ENCODE peak calls at places on chromosome 17, in eight cellular contexts. One of them, this sample, is unnamed.

GRCh38 chr17:59165933-59166342 is 10.4 kb downstream of the PRR11 start:
- DNase-seq in Panc1: no peak
- DNase-seq in AG10803: peak; percentile 62
- DNase-seq in left ventricle myocardium inferior: no peak
- DNase-seq in PC-9: no peak
- DNase-seq in astrocyte: peak; percentile 47
- DNase-seq in GM13976: peak; percentile 55
- DNase-seq in neural crest cell: peak; percentile 63
- DNase-seq in this sample: no peak

GRCh38 chr17:75098861-75099260 is 10.9 kb upstream of the ARMC7 start:
- DNase-seq in neural crest cell: no peak
- DNase-seq in GM13976: no peak
- DNase-seq in PC-9: no peak
- DNase-seq in AG10803: no peak
- DNase-seq in left ventricle myocardium inferior: no peak
- DNase-seq in astrocyte: no peak
- DNase-seq in Panc1: no peak
- DNase-seq in this sample: no peak

GRCh38 chr17:58083491-58084316 is 485 bp downstream of the DYNLL2 start:
- DNase-seq in left ventricle myocardium inferior: peak; percentile 76
- DNase-seq in AG10803: peak; percentile 50
- DNase-seq in Panc1: no peak
- DNase-seq in neural crest cell: no peak
- DNase-seq in GM13976: peak; percentile 82
- DNase-seq in astrocyte: peak; percentile 15
- DNase-seq in PC-9: peak; percentile 43
- DNase-seq in this sample: no peak

GRCh38 chr17:82086941-82087906 is 10.8 kb downstream of the FASN start:
- DNase-seq in GM13976: no peak
- DNase-seq in Panc1: no peak
- DNase-seq in AG10803: no peak
- DNase-seq in neural crest cell: no peak
- DNase-seq in left ventricle myocardium inferior: peak; percentile 12
- DNase-seq in astrocyte: no peak
- DNase-seq in PC-9: no peak
- DNase-seq in this sample: no peak

GRCh38 chr17:67531291-67531690 is 154.2 kb downstream of the PITPNC1 start:
- DNase-seq in GM13976: peak; percentile 82
- DNase-seq in PC-9: no peak
- DNase-seq in Panc1: no peak
- DNase-seq in neural crest cell: no peak
- DNase-seq in left ventricle myocardium inferior: peak; percentile 22
- DNase-seq in AG10803: no peak
- DNase-seq in astrocyte: no peak
- DNase-seq in this sample: no peak

GRCh38 chr17:21043296-21044232 is 753 bp upstream of the USP22 start:
- DNase-seq in GM13976: peak; percentile 10
- DNase-seq in AG10803: peak; percentile 99
- DNase-seq in PC-9: peak; percentile 95
- DNase-seq in neural crest cell: peak; percentile 89
- DNase-seq in left ventricle myocardium inferior: peak; percentile 99
- DNase-seq in astrocyte: peak; percentile 94
- DNase-seq in Panc1: peak; percentile 61
- DNase-seq in this sample: peak; percentile 99

GRCh38 chr17:48103379-48103715 is 2.1 kb upstream of the CBX1 start:
- DNase-seq in left ventricle myocardium inferior: no peak
- DNase-seq in AG10803: no peak
- DNase-seq in GM13976: no peak
- DNase-seq in neural crest cell: no peak
- DNase-seq in astrocyte: no peak
- DNase-seq in Panc1: no peak
- DNase-seq in PC-9: no peak
- DNase-seq in this sample: no peak

GRCh38 chr17:35243459-35244204 is 760 bp downstream of the SLFN5 start:
- DNase-seq in GM13976: peak; percentile 45
- DNase-seq in astrocyte: peak; percentile 67
- DNase-seq in left ventricle myocardium inferior: peak; percentile 33
- DNase-seq in neural crest cell: peak; percentile 16
- DNase-seq in AG10803: peak; percentile 72
- DNase-seq in Panc1: no peak
- DNase-seq in PC-9: peak; percentile 71
- DNase-seq in this sample: no peak

GRCh38 chr17:66523378-66524174 is 221.2 kb downstream of the PRKCA start:
- DNase-seq in left ventricle myocardium inferior: no peak
- DNase-seq in astrocyte: peak; percentile 64
- DNase-seq in Panc1: no peak
- DNase-seq in GM13976: no peak
- DNase-seq in neural crest cell: no peak
- DNase-seq in AG10803: no peak
- DNase-seq in PC-9: no peak
- DNase-seq in this sample: no peak

GRCh38 chr17:47860396-47860795 is 9.4 kb upstream of the SP6 start:
- DNase-seq in PC-9: no peak
- DNase-seq in neural crest cell: no peak
- DNase-seq in AG10803: no peak
- DNase-seq in astrocyte: no peak
- DNase-seq in Panc1: no peak
- DNase-seq in left ventricle myocardium inferior: no peak
- DNase-seq in GM13976: no peak
- DNase-seq in this sample: no peak

GRCh38 chr17:38613525-38613980 is 7.8 kb upstream of the SRCIN1 start:
- DNase-seq in neural crest cell: no peak
- DNase-seq in left ventricle myocardium inferior: no peak
- DNase-seq in astrocyte: no peak
- DNase-seq in Panc1: no peak
- DNase-seq in GM13976: no peak
- DNase-seq in AG10803: no peak
- DNase-seq in PC-9: no peak
- DNase-seq in this sample: no peak

GRCh38 chr17:56600246-56600645 is 6.7 kb downstream of the NOG start:
- DNase-seq in astrocyte: no peak
- DNase-seq in Panc1: no peak
- DNase-seq in neural crest cell: no peak
- DNase-seq in AG10803: no peak
- DNase-seq in left ventricle myocardium inferior: no peak
- DNase-seq in PC-9: no peak
- DNase-seq in GM13976: no peak
- DNase-seq in this sample: no peak

GRCh38 chr17:56598471-56598870 is 5.0 kb downstream of the NOG start:
- DNase-seq in Panc1: no peak
- DNase-seq in AG10803: peak; percentile 49
- DNase-seq in astrocyte: peak; percentile 70
- DNase-seq in neural crest cell: no peak
- DNase-seq in PC-9: peak; percentile 84
- DNase-seq in left ventricle myocardium inferior: no peak
- DNase-seq in GM13976: no peak
- DNase-seq in this sample: no peak

GRCh38 chr17:56599566-56599965 is 6.1 kb downstream of the NOG start:
- DNase-seq in astrocyte: no peak
- DNase-seq in Panc1: no peak
- DNase-seq in neural crest cell: no peak
- DNase-seq in left ventricle myocardium inferior: no peak
- DNase-seq in GM13976: no peak
- DNase-seq in AG10803: no peak
- DNase-seq in PC-9: no peak
- DNase-seq in this sample: no peak

GRCh38 chr17:56597495-56597990 is 4.0 kb downstream of the NOG start:
- DNase-seq in neural crest cell: peak; percentile 26
- DNase-seq in PC-9: no peak
- DNase-seq in Panc1: no peak
- DNase-seq in left ventricle myocardium inferior: no peak
- DNase-seq in GM13976: no peak
- DNase-seq in astrocyte: no peak
- DNase-seq in AG10803: no peak
- DNase-seq in this sample: peak; percentile 83

DNA sequence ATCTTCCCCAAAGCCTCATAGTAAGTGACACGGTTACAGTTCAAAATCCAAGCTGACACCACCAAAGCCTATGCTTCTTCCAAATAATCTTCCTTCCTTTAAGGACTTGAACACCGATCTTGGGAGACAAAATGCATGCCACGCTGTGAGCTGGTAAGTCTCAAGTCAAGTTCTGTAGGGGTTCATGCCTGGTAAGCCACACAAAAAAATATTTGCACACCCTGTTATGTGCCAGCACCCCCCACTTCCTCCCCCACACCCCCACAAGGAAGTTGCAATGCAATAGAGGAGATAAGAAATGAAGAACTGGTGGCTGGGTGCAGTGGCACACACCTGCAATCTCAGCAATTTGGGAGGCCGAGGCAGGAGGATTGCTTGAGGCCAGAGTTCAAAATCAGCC is 5.6 kb downstream of the NOG start:
- DNase-seq in AG10803: no peak
- DNase-seq in neural crest cell: no peak
- DNase-seq in left ventricle myocardium inferior: no peak
- DNase-seq in astrocyte: no peak
- DNase-seq in GM13976: no peak
- DNase-seq in Panc1: no peak
- DNase-seq in PC-9: no peak
- DNase-seq in this sample: no peak
- TF ChIP-seq CTCF in AG10803: no peak
- TF ChIP-seq CTCF in neural crest cell: no peak
- TF ChIP-seq CTCF in left ventricle myocardium inferior: no peak
- TF ChIP-seq CTCF in astrocyte: no peak
- TF ChIP-seq CTCF in GM13976: no peak
- TF ChIP-seq CTCF in Panc1: no peak
- TF ChIP-seq CTCF in PC-9: no peak
- TF ChIP-seq CTCF in this sample: no peak

GRCh38 chr17:78364436-78365281 is 4.8 kb upstream of the SOCS3 start:
- DNase-seq in astrocyte: no peak
- DNase-seq in neural crest cell: no peak
- DNase-seq in GM13976: no peak
- DNase-seq in AG10803: no peak
- DNase-seq in Panc1: no peak
- DNase-seq in PC-9: no peak
- DNase-seq in left ventricle myocardium inferior: no peak
- DNase-seq in this sample: no peak

GRCh38 chr17:78360371-78361226 is 722 bp upstream of the SOCS3 start:
- DNase-seq in Panc1: no peak
- DNase-seq in GM13976: peak; percentile 93
- DNase-seq in neural crest cell: peak; percentile 94
- DNase-seq in PC-9: peak; percentile 59
- DNase-seq in AG10803: peak; percentile 78
- DNase-seq in astrocyte: no peak
- DNase-seq in left ventricle myocardium inferior: peak; percentile 92
- DNase-seq in this sample: peak; percentile 97

GRCh38 chr17:78361227-78361683 is 1.4 kb upstream of the SOCS3 start:
- DNase-seq in astrocyte: no peak
- DNase-seq in left ventricle myocardium inferior: no peak
- DNase-seq in GM13976: no peak
- DNase-seq in PC-9: no peak
- DNase-seq in AG10803: no peak
- DNase-seq in neural crest cell: no peak
- DNase-seq in Panc1: no peak
- DNase-seq in this sample: no peak

GRCh38 chr17:78362232-78362631 is 2.4 kb upstream of the SOCS3 start:
- DNase-seq in left ventricle myocardium inferior: no peak
- DNase-seq in AG10803: no peak
- DNase-seq in astrocyte: no peak
- DNase-seq in neural crest cell: no peak
- DNase-seq in PC-9: no peak
- DNase-seq in GM13976: no peak
- DNase-seq in Panc1: no peak
- DNase-seq in this sample: no peak

GRCh38 chr17:78362671-78363070 is 2.8 kb upstream of the SOCS3 start:
- DNase-seq in PC-9: no peak
- DNase-seq in left ventricle myocardium inferior: no peak
- DNase-seq in GM13976: no peak
- DNase-seq in neural crest cell: no peak
- DNase-seq in Panc1: no peak
- DNase-seq in AG10803: no peak
- DNase-seq in astrocyte: no peak
- DNase-seq in this sample: no peak
- TF ChIP-seq CTCF in PC-9: no peak
- TF ChIP-seq CTCF in left ventricle myocardium inferior: no peak
- TF ChIP-seq CTCF in GM13976: no peak
- TF ChIP-seq CTCF in neural crest cell: peak; percentile 39
- TF ChIP-seq CTCF in Panc1: no peak
- TF ChIP-seq CTCF in AG10803: peak; percentile 4
- TF ChIP-seq CTCF in astrocyte: peak; percentile 10
- TF ChIP-seq CTCF in this sample: peak; percentile 32

GRCh38 chr17:78390241-78391050 is 12.0 kb downstream of the PGS1 start:
- DNase-seq in PC-9: no peak
- DNase-seq in left ventricle myocardium inferior: no peak
- DNase-seq in astrocyte: peak; percentile 99
- DNase-seq in neural crest cell: no peak
- DNase-seq in AG10803: peak; percentile 99
- DNase-seq in Panc1: no peak
- DNase-seq in GM13976: no peak
- DNase-seq in this sample: no peak
- TF ChIP-seq CTCF in PC-9: no peak
- TF ChIP-seq CTCF in left ventricle myocardium inferior: no peak
- TF ChIP-seq CTCF in astrocyte: peak; percentile 25
- TF ChIP-seq CTCF in neural crest cell: no peak
- TF ChIP-seq CTCF in AG10803: peak; percentile 18
- TF ChIP-seq CTCF in Panc1: no peak
- TF ChIP-seq CTCF in GM13976: no peak
- TF ChIP-seq CTCF in this sample: no peak

GRCh38 chr17:29612404-29613370 is 10.0 kb downstream of the CORO6 start:
- DNase-seq in AG10803: no peak
- DNase-seq in astrocyte: no peak
- DNase-seq in Panc1: no peak
- DNase-seq in PC-9: no peak
- DNase-seq in left ventricle myocardium inferior: no peak
- DNase-seq in GM13976: no peak
- DNase-seq in neural crest cell: no peak
- DNase-seq in this sample: no peak

GRCh38 chr17:29614345-29615047 is 8.2 kb downstream of the CORO6 start:
- DNase-seq in AG10803: no peak
- DNase-seq in Panc1: no peak
- DNase-seq in GM13976: no peak
- DNase-seq in left ventricle myocardium inferior: no peak
- DNase-seq in PC-9: no peak
- DNase-seq in neural crest cell: no peak
- DNase-seq in astrocyte: no peak
- DNase-seq in this sample: no peak

GRCh38 chr17:29612094-29612403 is 10.7 kb downstream of the CORO6 start:
- DNase-seq in Panc1: no peak
- DNase-seq in neural crest cell: no peak
- DNase-seq in left ventricle myocardium inferior: no peak
- DNase-seq in PC-9: no peak
- DNase-seq in astrocyte: no peak
- DNase-seq in GM13976: no peak
- DNase-seq in AG10803: no peak
- DNase-seq in this sample: no peak

GRCh38 chr17:29613856-29614255 is 8.9 kb downstream of the CORO6 start:
- DNase-seq in neural crest cell: no peak
- DNase-seq in astrocyte: no peak
- DNase-seq in PC-9: no peak
- DNase-seq in AG10803: no peak
- DNase-seq in Panc1: no peak
- DNase-seq in GM13976: no peak
- DNase-seq in left ventricle myocardium inferior: no peak
- DNase-seq in this sample: no peak

DNA sequence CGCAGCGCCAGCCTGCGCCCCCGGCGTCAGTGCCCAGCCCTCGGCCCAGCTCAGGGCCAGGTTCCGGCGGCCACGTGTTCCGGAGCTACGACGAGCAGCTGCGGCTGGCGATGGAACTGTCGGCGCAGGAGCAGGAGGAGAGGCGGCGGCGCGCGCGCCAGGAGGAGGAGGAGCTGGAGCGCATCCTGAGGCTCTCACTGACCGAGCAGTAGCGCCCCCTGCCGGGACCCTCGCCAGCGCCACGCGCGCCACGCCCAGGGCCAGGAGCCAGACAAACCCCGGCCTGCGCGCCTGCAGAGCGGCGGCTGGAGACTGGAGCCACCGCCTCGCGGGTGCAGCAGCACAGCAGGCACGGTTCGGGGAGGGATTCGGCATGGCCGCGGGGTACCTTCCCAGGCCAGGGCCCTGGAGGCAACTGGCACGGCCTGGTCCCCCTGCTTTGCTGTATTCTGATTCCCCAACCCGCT is 9.3 kb downstream of the CORO6 start:
- DNase-seq in Panc1: no peak
- DNase-seq in PC-9: no peak
- DNase-seq in neural crest cell: peak; percentile 96
- DNase-seq in GM13976: peak; percentile 89
- DNase-seq in AG10803: peak; percentile 83
- DNase-seq in astrocyte: peak; percentile 52
- DNase-seq in left ventricle myocardium inferior: peak; percentile 97
- DNase-seq in this sample: peak; percentile 87
- TF ChIP-seq CTCF in Panc1: peak; percentile 5
- TF ChIP-seq CTCF in PC-9: no peak
- TF ChIP-seq CTCF in neural crest cell: peak; percentile 83
- TF ChIP-seq CTCF in GM13976: peak; percentile 96
- TF ChIP-seq CTCF in AG10803: peak; percentile 59
- TF ChIP-seq CTCF in astrocyte: peak; percentile 31
- TF ChIP-seq CTCF in left ventricle myocardium inferior: peak; percentile 93
- TF ChIP-seq CTCF in this sample: peak; percentile 89

This sample was measured in mesothelial cell of epicardium.